ENCODE peak calls at places on chromosome 19, in five cellular contexts. One of them, this sample, is unnamed.

GRCh38 chr19:2587001-2587719 is 111.2 kb downstream of the GADD45B start:
- DNase-seq in lung microvascular endothelial cell: no peak
- DNase-seq in CD4-positive, alpha-beta T cell: no peak
- DNase-seq in kidney tubule cell: no peak
- DNase-seq in activated CD4-positive, CD25-positive, alpha-beta regulatory T cell treated with anti-CD3 and anti-CD28 coated beads, Interleukin-2, amount 50 U/mL, for 16 hours: no peak
- DNase-seq in this sample: no peak

GRCh38 chr19:2461751-2462634 is 5.2 kb upstream of the LMNB2 start:
- DNase-seq in lung microvascular endothelial cell: peak
- DNase-seq in CD4-positive, alpha-beta T cell: peak
- DNase-seq in kidney tubule cell: peak
- DNase-seq in activated CD4-positive, CD25-positive, alpha-beta regulatory T cell treated with anti-CD3 and anti-CD28 coated beads, Interleukin-2, amount 50 U/mL, for 16 hours: peak
- DNase-seq in this sample: peak

GRCh38 chr19:40613669-40614594 is 12.8 kb downstream of the LTBP4 start:
- DNase-seq in lung microvascular endothelial cell: peak
- DNase-seq in CD4-positive, alpha-beta T cell: peak
- DNase-seq in kidney tubule cell: peak
- DNase-seq in activated CD4-positive, CD25-positive, alpha-beta regulatory T cell treated with anti-CD3 and anti-CD28 coated beads, Interleukin-2, amount 50 U/mL, for 16 hours: peak
- DNase-seq in this sample: peak

GRCh38 chr19:52600639-52601024 is 30.5 kb downstream of the ZNF701 start:
- DNase-seq in lung microvascular endothelial cell: no peak
- DNase-seq in CD4-positive, alpha-beta T cell: no peak
- DNase-seq in kidney tubule cell: no peak
- DNase-seq in activated CD4-positive, CD25-positive, alpha-beta regulatory T cell treated with anti-CD3 and anti-CD28 coated beads, Interleukin-2, amount 50 U/mL, for 16 hours: no peak
- DNase-seq in this sample: no peak

GRCh38 chr19:35757231-35757748 is 461 bp upstream of the HSPB6 start:
- DNase-seq in lung microvascular endothelial cell: peak
- DNase-seq in CD4-positive, alpha-beta T cell: no peak
- DNase-seq in kidney tubule cell: peak
- DNase-seq in activated CD4-positive, CD25-positive, alpha-beta regulatory T cell treated with anti-CD3 and anti-CD28 coated beads, Interleukin-2, amount 50 U/mL, for 16 hours: no peak
- DNase-seq in this sample: no peak

GRCh38 chr19:15680923-15681322 is 8.0 kb downstream of the CYP4F12 start:
- DNase-seq in lung microvascular endothelial cell: no peak
- DNase-seq in CD4-positive, alpha-beta T cell: no peak
- DNase-seq in kidney tubule cell: no peak
- DNase-seq in activated CD4-positive, CD25-positive, alpha-beta regulatory T cell treated with anti-CD3 and anti-CD28 coated beads, Interleukin-2, amount 50 U/mL, for 16 hours: no peak
- DNase-seq in this sample: no peak

GRCh38 chr19:409006-409514 is at the start of gene C2CD4C:
- DNase-seq in lung microvascular endothelial cell: no peak
- DNase-seq in CD4-positive, alpha-beta T cell: no peak
- DNase-seq in kidney tubule cell: no peak
- DNase-seq in activated CD4-positive, CD25-positive, alpha-beta regulatory T cell treated with anti-CD3 and anti-CD28 coated beads, Interleukin-2, amount 50 U/mL, for 16 hours: no peak
- DNase-seq in this sample: no peak

GRCh38 chr19:46764817-46765291 is 18.6 kb upstream of the STRN4 start:
- DNase-seq in lung microvascular endothelial cell: no peak
- DNase-seq in CD4-positive, alpha-beta T cell: no peak
- DNase-seq in kidney tubule cell: no peak
- DNase-seq in activated CD4-positive, CD25-positive, alpha-beta regulatory T cell treated with anti-CD3 and anti-CD28 coated beads, Interleukin-2, amount 50 U/mL, for 16 hours: no peak
- DNase-seq in this sample: no peak

GRCh38 chr19:6773323-6773931 is 919 bp downstream of the VAV1 start:
- DNase-seq in lung microvascular endothelial cell: no peak
- DNase-seq in CD4-positive, alpha-beta T cell: no peak
- DNase-seq in kidney tubule cell: no peak
- DNase-seq in activated CD4-positive, CD25-positive, alpha-beta regulatory T cell treated with anti-CD3 and anti-CD28 coated beads, Interleukin-2, amount 50 U/mL, for 16 hours: peak
- DNase-seq in this sample: peak

GRCh38 chr19:33627526-33627925 is 5.8 kb downstream of the CHST8 start:
- DNase-seq in lung microvascular endothelial cell: no peak
- DNase-seq in CD4-positive, alpha-beta T cell: no peak
- DNase-seq in kidney tubule cell: no peak
- DNase-seq in activated CD4-positive, CD25-positive, alpha-beta regulatory T cell treated with anti-CD3 and anti-CD28 coated beads, Interleukin-2, amount 50 U/mL, for 16 hours: no peak
- DNase-seq in this sample: no peak

GRCh38 chr19:4732680-4733114 is 9.1 kb upstream of the DPP9 start:
- DNase-seq in lung microvascular endothelial cell: peak
- DNase-seq in CD4-positive, alpha-beta T cell: peak
- DNase-seq in kidney tubule cell: peak
- DNase-seq in activated CD4-positive, CD25-positive, alpha-beta regulatory T cell treated with anti-CD3 and anti-CD28 coated beads, Interleukin-2, amount 50 U/mL, for 16 hours: peak
- DNase-seq in this sample: peak

GRCh38 chr19:10270616-10271394 is at the start of gene ICAM1:
- DNase-seq in lung microvascular endothelial cell: peak
- DNase-seq in CD4-positive, alpha-beta T cell: no peak
- DNase-seq in kidney tubule cell: peak
- DNase-seq in activated CD4-positive, CD25-positive, alpha-beta regulatory T cell treated with anti-CD3 and anti-CD28 coated beads, Interleukin-2, amount 50 U/mL, for 16 hours: peak
- DNase-seq in this sample: peak

GRCh38 chr19:7497292-7497691 is 8.5 kb upstream of the PEX11G start:
- DNase-seq in lung microvascular endothelial cell: peak
- DNase-seq in CD4-positive, alpha-beta T cell: no peak
- DNase-seq in kidney tubule cell: no peak
- DNase-seq in activated CD4-positive, CD25-positive, alpha-beta regulatory T cell treated with anti-CD3 and anti-CD28 coated beads, Interleukin-2, amount 50 U/mL, for 16 hours: no peak
- DNase-seq in this sample: no peak

GRCh38 chr19:3570619-3571018 is 2.1 kb upstream of the HMG20B start:
- DNase-seq in lung microvascular endothelial cell: no peak
- DNase-seq in CD4-positive, alpha-beta T cell: no peak
- DNase-seq in kidney tubule cell: no peak
- DNase-seq in activated CD4-positive, CD25-positive, alpha-beta regulatory T cell treated with anti-CD3 and anti-CD28 coated beads, Interleukin-2, amount 50 U/mL, for 16 hours: no peak
- DNase-seq in this sample: no peak

GRCh38 chr19:47719047-47719885 is 6.0 kb downstream of the EHD2 start:
- DNase-seq in lung microvascular endothelial cell: peak
- DNase-seq in CD4-positive, alpha-beta T cell: no peak
- DNase-seq in kidney tubule cell: peak
- DNase-seq in activated CD4-positive, CD25-positive, alpha-beta regulatory T cell treated with anti-CD3 and anti-CD28 coated beads, Interleukin-2, amount 50 U/mL, for 16 hours: no peak
- DNase-seq in this sample: no peak

GRCh38 chr19:18649371-18650047 is 12.7 kb downstream of the KLHL26 start:
- DNase-seq in lung microvascular endothelial cell: peak
- DNase-seq in CD4-positive, alpha-beta T cell: no peak
- DNase-seq in kidney tubule cell: no peak
- DNase-seq in activated CD4-positive, CD25-positive, alpha-beta regulatory T cell treated with anti-CD3 and anti-CD28 coated beads, Interleukin-2, amount 50 U/mL, for 16 hours: no peak
- DNase-seq in this sample: no peak

GRCh38 chr19:19214892-19215291 is 3.1 kb downstream of the NCAN start:
- DNase-seq in lung microvascular endothelial cell: peak
- DNase-seq in CD4-positive, alpha-beta T cell: no peak
- DNase-seq in kidney tubule cell: peak
- DNase-seq in activated CD4-positive, CD25-positive, alpha-beta regulatory T cell treated with anti-CD3 and anti-CD28 coated beads, Interleukin-2, amount 50 U/mL, for 16 hours: no peak
- DNase-seq in this sample: no peak

GRCh38 chr19:48752511-48753365 is at the start of gene FUT1:
- DNase-seq in lung microvascular endothelial cell: peak
- DNase-seq in CD4-positive, alpha-beta T cell: no peak
- DNase-seq in kidney tubule cell: peak
- DNase-seq in activated CD4-positive, CD25-positive, alpha-beta regulatory T cell treated with anti-CD3 and anti-CD28 coated beads, Interleukin-2, amount 50 U/mL, for 16 hours: no peak
- DNase-seq in this sample: no peak

GRCh38 chr19:23991170-23991569 is 76.5 kb downstream of the ZNF726 start:
- DNase-seq in lung microvascular endothelial cell: peak
- DNase-seq in CD4-positive, alpha-beta T cell: no peak
- DNase-seq in kidney tubule cell: peak
- DNase-seq in activated CD4-positive, CD25-positive, alpha-beta regulatory T cell treated with anti-CD3 and anti-CD28 coated beads, Interleukin-2, amount 50 U/mL, for 16 hours: no peak
- DNase-seq in this sample: no peak

GRCh38 chr19:11014403-11014911 is 53.6 kb downstream of the SMARCA4 start:
- DNase-seq in lung microvascular endothelial cell: no peak
- DNase-seq in CD4-positive, alpha-beta T cell: no peak
- DNase-seq in kidney tubule cell: no peak
- DNase-seq in activated CD4-positive, CD25-positive, alpha-beta regulatory T cell treated with anti-CD3 and anti-CD28 coated beads, Interleukin-2, amount 50 U/mL, for 16 hours: no peak
- DNase-seq in this sample: no peak

GRCh38 chr19:11390359-11390758 is 6.2 kb upstream of the EPOR start:
- DNase-seq in lung microvascular endothelial cell: no peak
- DNase-seq in CD4-positive, alpha-beta T cell: no peak
- DNase-seq in kidney tubule cell: no peak
- DNase-seq in activated CD4-positive, CD25-positive, alpha-beta regulatory T cell treated with anti-CD3 and anti-CD28 coated beads, Interleukin-2, amount 50 U/mL, for 16 hours: no peak
- DNase-seq in this sample: no peak

GRCh38 chr19:45424191-45425058 is 708 bp upstream of the ERCC1 start:
- DNase-seq in lung microvascular endothelial cell: peak
- DNase-seq in CD4-positive, alpha-beta T cell: no peak
- DNase-seq in kidney tubule cell: peak
- DNase-seq in activated CD4-positive, CD25-positive, alpha-beta regulatory T cell treated with anti-CD3 and anti-CD28 coated beads, Interleukin-2, amount 50 U/mL, for 16 hours: no peak
- DNase-seq in this sample: no peak

GRCh38 chr19:5824791-5825577 is 14.5 kb downstream of the FUT6 start:
- DNase-seq in lung microvascular endothelial cell: no peak
- DNase-seq in CD4-positive, alpha-beta T cell: no peak
- DNase-seq in kidney tubule cell: no peak
- DNase-seq in activated CD4-positive, CD25-positive, alpha-beta regulatory T cell treated with anti-CD3 and anti-CD28 coated beads, Interleukin-2, amount 50 U/mL, for 16 hours: no peak
- DNase-seq in this sample: no peak

GRCh38 chr19:18768046-18768771 is 22.9 kb downstream of the COMP start:
- DNase-seq in lung microvascular endothelial cell: no peak
- DNase-seq in CD4-positive, alpha-beta T cell: no peak
- DNase-seq in kidney tubule cell: no peak
- DNase-seq in activated CD4-positive, CD25-positive, alpha-beta regulatory T cell treated with anti-CD3 and anti-CD28 coated beads, Interleukin-2, amount 50 U/mL, for 16 hours: no peak
- DNase-seq in this sample: no peak

GRCh38 chr19:13781547-13781946 is 7.3 kb downstream of the C19orf53 start:
- DNase-seq in lung microvascular endothelial cell: peak
- DNase-seq in CD4-positive, alpha-beta T cell: no peak
- DNase-seq in kidney tubule cell: peak
- DNase-seq in activated CD4-positive, CD25-positive, alpha-beta regulatory T cell treated with anti-CD3 and anti-CD28 coated beads, Interleukin-2, amount 50 U/mL, for 16 hours: no peak
- DNase-seq in this sample: no peak

GRCh38 chr19:16661480-16662034 is 618 bp downstream of the TMEM38A start:
- DNase-seq in lung microvascular endothelial cell: no peak
- DNase-seq in CD4-positive, alpha-beta T cell: no peak
- DNase-seq in kidney tubule cell: no peak
- DNase-seq in activated CD4-positive, CD25-positive, alpha-beta regulatory T cell treated with anti-CD3 and anti-CD28 coated beads, Interleukin-2, amount 50 U/mL, for 16 hours: no peak
- DNase-seq in this sample: peak

GRCh38 chr19:10769533-10770491 is 51.9 kb downstream of the DNM2 start:
- DNase-seq in lung microvascular endothelial cell: peak
- DNase-seq in CD4-positive, alpha-beta T cell: no peak
- DNase-seq in kidney tubule cell: peak
- DNase-seq in activated CD4-positive, CD25-positive, alpha-beta regulatory T cell treated with anti-CD3 and anti-CD28 coated beads, Interleukin-2, amount 50 U/mL, for 16 hours: no peak
- DNase-seq in this sample: no peak

GRCh38 chr19:55703790-55704215 is 28.8 kb downstream of the EPN1 start:
- DNase-seq in lung microvascular endothelial cell: peak
- DNase-seq in CD4-positive, alpha-beta T cell: peak
- DNase-seq in kidney tubule cell: peak
- DNase-seq in activated CD4-positive, CD25-positive, alpha-beta regulatory T cell treated with anti-CD3 and anti-CD28 coated beads, Interleukin-2, amount 50 U/mL, for 16 hours: no peak
- DNase-seq in this sample: no peak

GRCh38 chr19:18278521-18279265 is 2.7 kb downstream of the JUND start:
- DNase-seq in lung microvascular endothelial cell: peak
- DNase-seq in CD4-positive, alpha-beta T cell: peak
- DNase-seq in kidney tubule cell: peak
- DNase-seq in activated CD4-positive, CD25-positive, alpha-beta regulatory T cell treated with anti-CD3 and anti-CD28 coated beads, Interleukin-2, amount 50 U/mL, for 16 hours: no peak
- DNase-seq in this sample: no peak

GRCh38 chr19:40774916-40775631 is at the start of gene MIA:
- DNase-seq in lung microvascular endothelial cell: no peak
- DNase-seq in CD4-positive, alpha-beta T cell: no peak
- DNase-seq in kidney tubule cell: no peak
- DNase-seq in activated CD4-positive, CD25-positive, alpha-beta regulatory T cell treated with anti-CD3 and anti-CD28 coated beads, Interleukin-2, amount 50 U/mL, for 16 hours: no peak
- DNase-seq in this sample: no peak

This sample was measured in activated B cell treated with CpG ODN at 0.5 μM for 24 hours.